ENCODE peak calls at places on chromosomes 3 and 15, in ten cellular contexts. N is mesendoderm, E is BE2C, S is Panc1, R is tibial artery, C is H7, X is foreskin keratinocyte, Z is K562, U is GM23248, H is H9. D is an unnamed sample. For H3K27me3, the result is how much of the 10 kb centered on the place peaks cover.

GRCh38 chr3:30835667-30836066 is 58.8 kb downstream of the GADL1 start:
- DNase-seq in N (no peak), E (no peak), S (no peak), R (no peak), C (no peak), X (peak), Z (no peak), U (peak), H (no peak), D (no peak)

GRCh38 chr3:45056608-45057301 is 30.7 kb downstream of the CLEC3B start:
- DNase-seq in N (peak), E (no peak), S (no peak), R (no peak), C (peak), X (no peak), Z (no peak), U (no peak), H (peak), D (peak)

GRCh38 chr15:39312984-39313383 is 267.9 kb upstream of the THBS1 start:
- DNase-seq in N (peak), E (no peak), S (no peak), R (peak), C (peak), X (no peak), Z (no peak), U (peak), H (no peak), D (no peak)

GRCh38 chr15:85504739-85505676 is 124.6 kb downstream of the AKAP13 start:
- DNase-seq in N (peak), E (peak), S (no peak), R (peak), C (no peak), X (peak), Z (peak), U (peak), H (no peak), D (peak)

GRCh38 chr15:81301815-81302399 is 22.0 kb downstream of the STARD5 start:
- DNase-seq in N (no peak), E (no peak), S (no peak), R (no peak), C (no peak), X (no peak), Z (no peak), U (no peak), H (no peak), D (no peak)

GRCh38 chr3:159082514-159082913 is 280.7 kb downstream of the MFSD1 start:
- DNase-seq in N (no peak), E (no peak), S (no peak), R (no peak), C (no peak), X (peak), Z (no peak), U (peak), H (no peak), D (no peak)

GRCh38 chr15:38617831-38618230 is 53.2 kb upstream of the RASGRP1 start:
- DNase-seq in N (no peak), E (no peak), S (no peak), R (no peak), C (no peak), X (no peak), Z (no peak), U (no peak), H (no peak), D (no peak)

GRCh38 chr3:29240248-29240647 is 40.6 kb upstream of the RBMS3 start:
- DNase-seq in N (peak), E (no peak), S (no peak), R (no peak), C (no peak), X (peak), Z (no peak), U (peak), H (no peak), D (peak)

GRCh38 chr3:26029323-26029722 is 239.4 kb downstream of the OXSM start:
- DNase-seq in N (no peak), E (no peak), S (no peak), R (no peak), C (no peak), X (no peak), Z (no peak), U (no peak), H (no peak), D (no peak)

GRCh38 chr3:59877679-59878427 is 828.0 kb upstream of the CFAP20DC start:
- DNase-seq in N (no peak), E (no peak), S (no peak), R (no peak), C (no peak), X (peak), Z (no peak), U (no peak), H (no peak), D (no peak)

GRCh38 chr3:79019137-79019923 is 748.5 kb downstream of the ROBO1 start:
- DNase-seq in N (peak), E (peak), S (peak), R (peak), C (peak), X (peak), Z (no peak), U (peak), H (peak), D (peak)

GRCh38 chr3:135944831-135945230 is 20.7 kb upstream of the PPP2R3A start:
- DNase-seq in N (no peak), E (no peak), S (no peak), R (no peak), C (no peak), X (peak), Z (no peak), U (peak), H (no peak), D (peak)

GRCh38 chr3:14274537-14274936 is 95.9 kb downstream of the LSM3 start:
- DNase-seq in N (peak), E (no peak), S (no peak), R (no peak), C (no peak), X (no peak), Z (no peak), U (no peak), H (no peak), D (peak)

GRCh38 chr3:120438971-120439370 is 11.8 kb downstream of the FSTL1 start:
- DNase-seq in N (no peak), E (no peak), S (no peak), R (peak), C (no peak), X (no peak), Z (no peak), U (peak), H (no peak), D (no peak)

GRCh38 chr3:87127286-87127685 is 99.8 kb upstream of the CHMP2B start:
- DNase-seq in N (no peak), E (no peak), S (no peak), R (no peak), C (no peak), X (no peak), Z (no peak), U (no peak), H (no peak), D (peak)

GRCh38 chr15:26889298-26889898 is 22.5 kb downstream of the GABRA5 start:
- DNase-seq in N (peak), E (peak), S (peak), R (no peak), C (peak), X (peak), Z (peak), U (peak), H (no peak), D (peak)

GRCh38 chr3:141167681-141168080 is 63.9 kb upstream of the PXYLP1 start:
- DNase-seq in N (no peak), E (no peak), S (no peak), R (no peak), C (no peak), X (no peak), Z (no peak), U (no peak), H (no peak), D (no peak)

GRCh38 chr3:101279162-101279561 is 41.2 kb downstream of the IMPG2 start:
- DNase-seq in N (no peak), E (no peak), S (no peak), R (no peak), C (no peak), X (peak), Z (no peak), U (peak), H (no peak), D (no peak)

GRCh38 chr3:174863488-174863887 is 4.4 kb downstream of the NAALADL2 start:
- DNase-seq in N (peak), E (no peak), S (no peak), R (no peak), C (no peak), X (peak), Z (no peak), U (peak), H (no peak), D (no peak)

GRCh38 chr3:48187579-48188265 is 495 bp downstream of the CDC25A start:
- DNase-seq in N (peak), E (no peak), S (no peak), R (peak), C (peak), X (peak), Z (peak), U (no peak), H (peak), D (peak)

GRCh38 chr15:70399204-70399603 is 301.5 kb upstream of the TLE3 start:
- DNase-seq in N (no peak), E (no peak), S (no peak), R (no peak), C (no peak), X (no peak), Z (no peak), U (no peak), H (no peak), D (no peak)

GRCh38 chr3:167078070-167078622 is 302.0 kb downstream of the ZBBX start:
- DNase-seq in N (peak), E (no peak), S (no peak), R (no peak), C (no peak), X (no peak), Z (no peak), U (no peak), H (no peak), D (no peak)

GRCh38 chr3:27504749-27505148 is 20.6 kb upstream of the SLC4A7 start:
- DNase-seq in N (peak), E (no peak), S (no peak), R (no peak), C (no peak), X (no peak), Z (no peak), U (no peak), H (no peak), D (no peak)

GRCh38 chr3:106276755-106277612 is 408.2 kb upstream of the CBLB start:
- DNase-seq in N (peak), E (no peak), S (no peak), R (no peak), C (no peak), X (no peak), Z (no peak), U (no peak), H (no peak), D (peak)

GRCh38 chr15:93180128-93180527 is 91.1 kb upstream of the RGMA start:
- DNase-seq in N (no peak), E (no peak), S (no peak), R (no peak), C (peak), X (no peak), Z (no peak), U (no peak), H (no peak), D (no peak)

GRCh38 chr3:53841296-53841695 is 4.9 kb downstream of the CHDH start:
- DNase-seq in N (no peak), E (no peak), S (no peak), R (no peak), C (no peak), X (no peak), Z (no peak), U (no peak), H (no peak), D (no peak)

GRCh38 chr3:9779721-9780450 is 10.1 kb upstream of the CAMK1 start:
- DNase-seq in N (no peak), E (no peak), S (no peak), R (no peak), C (no peak), X (no peak), Z (no peak), U (no peak), H (no peak), D (no peak)

GRCh38 chr3:138942861-138943623 is 3.9 kb downstream of the FOXL2 start:
- DNase-seq in N (peak), E (peak), S (no peak), R (no peak), C (peak), X (no peak), Z (peak), U (no peak), H (peak), D (no peak)

GRCh38 chr15:101264911-101265641 is 12.2 kb downstream of the SELENOS start:
- DNase-seq in N (no peak), E (no peak), S (no peak), R (no peak), C (no peak), X (no peak), Z (no peak), U (no peak), H (no peak), D (no peak)

GRCh38 chr3:11434017-11434526 is 161.9 kb downstream of the ATG7 start:
- DNase-seq in N (no peak), E (no peak), S (no peak), R (peak), C (no peak), X (no peak), Z (no peak), U (peak), H (no peak), D (peak)

GRCh38 chr15:90104551-90104950 is 2.3 kb upstream of the IDH2 start:
- DNase-seq in N (no peak), E (no peak), S (no peak), R (no peak), C (no peak), X (no peak), Z (no peak), U (no peak), H (no peak), D (no peak)

GRCh38 chr3:10367466-10367865 is 46.6 kb upstream of the SEC13 start:
- DNase-seq in N (no peak), E (no peak), S (no peak), R (no peak), C (no peak), X (no peak), Z (no peak), U (no peak), H (no peak), D (no peak)

GRCh38 chr3:144643778-144644191 is 672.2 kb downstream of the DIPK2A start:
- DNase-seq in N (no peak), E (no peak), S (no peak), R (no peak), C (no peak), X (peak), Z (no peak), U (peak), H (no peak), D (no peak)

GRCh38 chr3:5186854-5187151 is 704 bp upstream of the EDEM1 start:
- DNase-seq in N (no peak), E (no peak), S (no peak), R (no peak), C (peak), X (no peak), Z (no peak), U (peak), H (no peak), D (peak)

GRCh38 chr3:129441215-129441614 is 1.2 kb downstream of the IFT122 start:
- DNase-seq in N (no peak), E (no peak), S (no peak), R (no peak), C (no peak), X (no peak), Z (no peak), U (peak), H (no peak), D (no peak)

GRCh38 chr15:29668120-29668602 is 154.1 kb downstream of the TJP1 start:
- DNase-seq in N (peak), E (peak), S (no peak), R (peak), C (peak), X (peak), Z (peak), U (peak), H (peak), D (peak)

GRCh38 chr3:86950717-86951116 is 40.2 kb downstream of the VGLL3 start:
- DNase-seq in N (no peak), E (no peak), S (no peak), R (no peak), C (no peak), X (no peak), Z (no peak), U (no peak), H (no peak), D (no peak)

GRCh38 chr15:88790486-88790885 is 12.8 kb upstream of the ACAN start:
- DNase-seq in N (no peak), E (no peak), S (no peak), R (no peak), C (no peak), X (no peak), Z (no peak), U (no peak), H (no peak), D (no peak)

GRCh38 chr3:134850761-134851160 is 55.7 kb downstream of the EPHB1 start:
- DNase-seq in N (no peak), E (no peak), S (no peak), R (no peak), C (no peak), X (no peak), Z (no peak), U (no peak), H (no peak), D (no peak)

GRCh38 chr3:199815-200214 is 3.3 kb downstream of the CHL1 start:
- DNase-seq in N (no peak), E (no peak), S (no peak), R (no peak), C (no peak), X (no peak), Z (no peak), U (no peak), H (no peak), D (no peak)

GRCh38 chr3:195662-196061 is 901 bp upstream of the CHL1 start:
- DNase-seq in N (peak), E (no peak), S (no peak), R (no peak), C (peak), X (no peak), Z (no peak), U (no peak), H (no peak), D (no peak)

GRCh38 chr3:196322-197153 is at the start of gene CHL1:
- DNase-seq in N (peak), E (no peak), S (no peak), R (no peak), C (peak), X (no peak), Z (no peak), U (no peak), H (peak), D (no peak)

GRCh38 chr3:197891-198491 is 1.4 kb downstream of the CHL1 start:
- DNase-seq in N (peak), E (no peak), S (no peak), R (no peak), C (peak), X (no peak), Z (no peak), U (no peak), H (peak), D (peak)

DNA sequence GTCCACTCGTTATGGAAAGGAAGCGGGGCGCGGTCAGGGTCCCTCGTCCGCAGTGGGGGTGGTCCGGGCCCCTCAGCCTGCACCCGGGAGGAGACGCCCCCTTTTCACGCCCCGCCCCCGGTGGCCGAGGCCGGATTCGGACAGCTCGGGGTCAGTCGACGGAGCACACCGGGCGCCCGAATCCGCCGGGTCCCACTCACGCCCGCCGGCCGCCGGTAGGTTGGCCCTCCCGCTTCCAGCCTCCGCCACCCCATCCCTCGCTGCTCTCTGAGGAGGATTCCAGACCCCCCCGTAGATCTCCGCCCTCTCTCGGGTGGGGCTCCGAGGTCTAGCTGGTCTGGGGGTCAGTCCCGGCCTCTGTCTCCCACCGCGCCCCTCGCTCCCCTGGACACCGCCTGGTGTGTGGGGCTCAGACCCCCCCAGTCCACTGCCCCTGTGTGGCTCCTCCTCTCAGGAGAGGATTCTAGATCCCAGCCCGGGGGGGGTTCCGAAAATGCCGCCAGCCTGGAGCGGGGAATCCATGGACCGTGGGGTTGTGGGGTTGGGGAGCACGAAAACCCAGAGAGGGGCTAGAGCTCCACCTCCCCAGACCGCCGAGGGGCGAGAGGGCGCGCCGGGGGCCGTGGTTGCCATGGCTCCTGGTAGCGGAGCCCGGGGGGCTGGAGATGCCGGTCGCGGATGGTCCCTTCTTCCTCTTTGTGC is 742 bp downstream of the CHL1 start:
- DNase-seq in N (peak), E (no peak), S (no peak), R (no peak), C (peak), X (no peak), Z (no peak), U (no peak), H (peak), D (no peak)
- H3K27me3 ChIP-seq in N (under half), E (under half), S (under half), R (under half), C (half or more), X (half or more), Z (under half), U (under half), H (under half), D (half or more)

GRCh38 chr15:67826717-67827560 is 1.6 kb downstream of the SKOR1 start:
- DNase-seq in N (no peak), E (no peak), S (no peak), R (no peak), C (peak), X (no peak), Z (no peak), U (no peak), H (no peak), D (no peak)

GRCh38 chr15:67828969-67829646 is 3.8 kb downstream of the SKOR1 start:
- DNase-seq in N (no peak), E (no peak), S (no peak), R (no peak), C (peak), X (no peak), Z (no peak), U (no peak), H (no peak), D (no peak)

GRCh38 chr15:67828379-67828968 is 3.2 kb downstream of the SKOR1 start:
- DNase-seq in N (no peak), E (no peak), S (no peak), R (no peak), C (peak), X (no peak), Z (no peak), U (no peak), H (no peak), D (no peak)

GRCh38 chr15:67825880-67826716 is 789 bp downstream of the SKOR1 start:
- DNase-seq in N (no peak), E (no peak), S (no peak), R (no peak), C (peak), X (no peak), Z (no peak), U (no peak), H (peak), D (no peak)

DNA sequence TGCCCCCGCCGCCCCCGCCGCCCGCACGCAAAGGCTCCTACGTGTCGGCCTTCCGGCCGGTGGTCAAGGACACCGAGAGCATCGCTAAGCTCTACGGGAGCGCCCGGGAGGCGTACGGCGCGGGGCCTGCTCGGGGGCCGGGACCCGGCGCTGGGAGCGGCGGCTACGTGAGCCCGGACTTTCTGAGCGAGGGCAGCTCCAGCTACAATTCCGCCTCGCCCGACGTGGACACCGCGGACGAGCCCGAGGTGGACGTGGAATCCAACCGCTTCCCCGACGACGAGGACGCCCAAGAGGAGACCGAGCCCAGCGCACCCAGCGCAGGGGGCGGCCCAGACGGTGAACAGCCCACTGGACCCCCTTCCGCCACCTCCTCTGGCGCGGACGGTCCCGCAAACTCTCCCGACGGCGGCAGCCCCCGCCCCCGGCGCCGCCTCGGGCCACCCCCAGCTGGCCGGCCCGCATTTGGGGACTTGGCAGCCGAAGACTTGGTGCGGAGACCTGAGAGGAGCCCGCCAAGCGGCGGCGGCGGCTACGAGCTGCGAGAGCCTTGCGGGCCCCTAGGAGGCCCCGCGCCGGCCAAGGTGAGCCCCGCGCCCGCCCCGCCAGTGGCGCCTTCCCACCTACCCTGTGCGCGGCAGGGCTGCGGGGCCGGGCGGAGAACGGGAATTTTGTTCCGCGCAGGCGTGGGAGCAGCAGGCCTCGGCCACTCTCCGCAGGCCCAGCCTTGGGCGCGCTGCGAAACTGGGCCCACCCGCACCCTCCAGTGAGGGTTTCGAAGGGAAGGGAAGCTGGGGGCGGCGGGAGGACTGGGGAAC is 2.5 kb downstream of the SKOR1 start:
- DNase-seq in N (no peak), E (no peak), S (no peak), R (no peak), C (peak), X (no peak), Z (no peak), U (no peak), H (peak), D (no peak)
- H3K27me3 ChIP-seq in N (half or more), E (half or more), S (under half), R (half or more), C (half or more), X (half or more), Z (under half), U (half or more), H (half or more), D (half or more)

GRCh38 chr3:123348471-123349200 is 100.3 kb downstream of the ADCY5 start:
- DNase-seq in N (no peak), E (no peak), S (no peak), R (no peak), C (no peak), X (no peak), Z (no peak), U (no peak), H (no peak), D (no peak)
- H3K27me3 ChIP-seq in N (under half), E (under half), S (under half), R (under half), C (under half), X (half or more), Z (under half), U (half or more), H (under half), D (under half)

GRCh38 chr3:123373535-123373987 is 75.3 kb downstream of the ADCY5 start:
- DNase-seq in N (no peak), E (no peak), S (no peak), R (peak), C (no peak), X (no peak), Z (peak), U (no peak), H (no peak), D (no peak)
- H3K27me3 ChIP-seq in N (under half), E (under half), S (under half), R (under half), C (under half), X (under half), Z (under half), U (under half), H (under half), D (under half)